ENCODE peak calls at places on chromosomes 13 and 19, in nine cellular contexts. W is EH; S is AML-193; Z is HEK293T; N is lower leg skin; F is naive thymus-derived CD8-positive, alpha-beta T cell; L is CD4-positive, alpha-beta memory T cell; V is H54; T is stimulated activated CD8-positive, alpha-beta memory T cell treated with anti-CD3 and anti-CD28 coated beads, Interleukin-4, amount 100 ng/mL, for 1 hour. O is an unnamed sample.
A peak's percentile ranks its signal among the peaks of the same experiment; 100 is the strongest.

GRCh38 chr19:45443462-45444317 is 20.0 kb upstream of the ERCC1 start:
- DNase-seq in W (peak; percentile 96), S (peak; percentile 26), Z (peak; percentile 82), N (peak; percentile 100), F (peak; percentile 50), L (peak; percentile 52), V (peak; percentile 79), T (no peak), O (peak; percentile 97)

GRCh38 chr19:13718733-13719132 is 45.6 kb upstream of the MRI1 start:
- DNase-seq in W (peak; percentile 79), S (no peak), Z (no peak), N (no peak), F (no peak), L (no peak), V (no peak), T (no peak), O (peak; percentile 28)

GRCh38 chr13:113448545-113448884 is 4.8 kb downstream of the ADPRHL1 start:
- DNase-seq in W (no peak), S (no peak), Z (no peak), N (no peak), F (no peak), L (no peak), V (no peak), T (no peak), O (no peak)

GRCh38 chr13:74461011-74461410 is 326.8 kb upstream of the KLF12 start:
- DNase-seq in W (no peak), S (no peak), Z (no peak), N (no peak), F (no peak), L (no peak), V (no peak), T (no peak), O (no peak)

GRCh38 chr13:106052200-106052767 is 483.2 kb downstream of the EFNB2 start:
- DNase-seq in W (peak; percentile 28), S (no peak), Z (no peak), N (no peak), F (no peak), L (no peak), V (no peak), T (no peak), O (peak; percentile 20)

GRCh38 chr19:18488838-18489626 is 32.8 kb downstream of the ELL start:
- DNase-seq in W (no peak), S (no peak), Z (peak; percentile 66), N (no peak), F (no peak), L (no peak), V (no peak), T (no peak), O (peak; percentile 78)

GRCh38 chr13:51519839-51520238 is 64.4 kb upstream of the WDFY2 start:
- DNase-seq in W (peak; percentile 66), S (no peak), Z (no peak), N (no peak), F (no peak), L (no peak), V (no peak), T (no peak), O (no peak)

GRCh38 chr19:54172764-54173699 is at the start of gene TMC4:
- DNase-seq in W (peak; percentile 48), S (no peak), Z (no peak), N (no peak), F (no peak), L (no peak), V (peak; percentile 74), T (no peak), O (no peak)

GRCh38 chr19:49638360-49638759 is 1.6 kb downstream of the RRAS start:
- DNase-seq in W (peak; percentile 53), S (no peak), Z (no peak), N (no peak), F (no peak), L (no peak), V (no peak), T (no peak), O (no peak)

GRCh38 chr13:113275387-113275786 is 21.7 kb upstream of the LAMP1 start:
- DNase-seq in W (peak; percentile 67), S (peak; percentile 73), Z (peak; percentile 39), N (no peak), F (peak; percentile 32), L (peak; percentile 27), V (peak; percentile 52), T (no peak), O (peak; percentile 52)

GRCh38 chr13:106393776-106394175 is 141.7 kb downstream of the EFNB2 start:
- DNase-seq in W (peak; percentile 45), S (no peak), Z (no peak), N (no peak), F (no peak), L (no peak), V (no peak), T (no peak), O (no peak)